ENCODE peak calls at places on chromosomes 2 and 18, in eight cellular contexts. Y is brain microvascular endothelial cell; B is CD4-positive, alpha-beta T cell; X is NCI-H1092 treated with DMSO at 0.1 percent for 48 hours; M is AG08396; E is NCI-H774; L is endothelial cell; I is GF-D8. T is an unnamed sample.

GRCh38 chr2:38057651-38058410 is 18.1 kb downstream of the CYP1B1 start:
- DNase-seq in Y (no peak), B (no peak), X (no peak), M (no peak), E (no peak), L (no peak), I (no peak), T (no peak)

GRCh38 chr2:24231461-24231881 is 56.6 kb downstream of the FAM228A start:
- DNase-seq in Y (peak), B (no peak), X (no peak), M (no peak), E (no peak), L (no peak), I (no peak), T (no peak)

GRCh38 chr2:165406053-165406628 is 63.4 kb upstream of the CSRNP3 start:
- DNase-seq in Y (peak), B (no peak), X (no peak), M (no peak), E (no peak), L (no peak), I (no peak), T (no peak)

GRCh38 chr2:37472959-37473358 is 128.5 kb downstream of the QPCT start:
- DNase-seq in Y (peak), B (no peak), X (peak), M (peak), E (peak), L (no peak), I (no peak), T (peak)

GRCh38 chr2:45173513-45173912 is 164.3 kb upstream of the SIX2 start:
- DNase-seq in Y (peak), B (no peak), X (no peak), M (peak), E (no peak), L (no peak), I (no peak), T (no peak)

GRCh38 chr18:79509536-79509930 is 113.8 kb downstream of the NFATC1 start:
- DNase-seq in Y (no peak), B (no peak), X (no peak), M (no peak), E (no peak), L (no peak), I (no peak), T (no peak)

GRCh38 chr2:158529379-158530110 is 72.8 kb downstream of the PKP4 start:
- DNase-seq in Y (peak), B (no peak), X (no peak), M (peak), E (no peak), L (no peak), I (no peak), T (no peak)

GRCh38 chr2:211867845-211868361 is 670.7 kb downstream of the ERBB4 start:
- DNase-seq in Y (no peak), B (no peak), X (no peak), M (no peak), E (no peak), L (no peak), I (no peak), T (no peak)

GRCh38 chr2:96538487-96539214 is 2.1 kb downstream of the ARID5A start:
- DNase-seq in Y (peak), B (peak), X (no peak), M (no peak), E (no peak), L (peak), I (peak), T (no peak)

GRCh38 chr2:230669386-230669935 is 43.2 kb upstream of the CAB39 start:
- DNase-seq in Y (no peak), B (no peak), X (no peak), M (no peak), E (no peak), L (no peak), I (no peak), T (no peak)

GRCh38 chr2:1661891-1662605 is 82.3 kb downstream of the PXDN start:
- DNase-seq in Y (no peak), B (no peak), X (no peak), M (no peak), E (no peak), L (no peak), I (no peak), T (no peak)

GRCh38 chr18:63137999-63138448 is 181.5 kb downstream of the BCL2 start:
- DNase-seq in Y (no peak), B (no peak), X (no peak), M (no peak), E (no peak), L (peak), I (peak), T (no peak)

GRCh38 chr18:60599995-60600394 is 227.4 kb upstream of the MC4R start:
- DNase-seq in Y (no peak), B (no peak), X (no peak), M (no peak), E (no peak), L (no peak), I (no peak), T (no peak)

GRCh38 chr2:114807666-114808065 is 365.2 kb downstream of the DPP10 start:
- DNase-seq in Y (no peak), B (no peak), X (peak), M (no peak), E (no peak), L (no peak), I (no peak), T (no peak)

GRCh38 chr2:46634905-46635304 is 155.5 kb downstream of the TMEM247 start:
- DNase-seq in Y (no peak), B (no peak), X (no peak), M (no peak), E (no peak), L (no peak), I (no peak), T (no peak)

GRCh38 chr18:4549164-4549920 is 94.2 kb upstream of the DLGAP1 start:
- DNase-seq in Y (no peak), B (no peak), X (no peak), M (no peak), E (no peak), L (no peak), I (no peak), T (no peak)

GRCh38 chr2:30265441-30266015 is 34.2 kb downstream of the LBH start:
- DNase-seq in Y (no peak), B (no peak), X (no peak), M (peak), E (no peak), L (no peak), I (no peak), T (no peak)

GRCh38 chr2:113276906-113277425 is 1.8 kb downstream of the PAX8 start:
- DNase-seq in Y (no peak), B (no peak), X (no peak), M (no peak), E (no peak), L (no peak), I (no peak), T (no peak)

GRCh38 chr2:162091325-162092007 is 17.5 kb upstream of the DPP4 start:
- DNase-seq in Y (no peak), B (no peak), X (no peak), M (no peak), E (no peak), L (no peak), I (no peak), T (no peak)

GRCh38 chr18:58578835-58579560 is 49.9 kb downstream of the ALPK2 start:
- DNase-seq in Y (peak), B (no peak), X (no peak), M (peak), E (no peak), L (no peak), I (no peak), T (no peak)

GRCh38 chr2:10873790-10874437 is 37.8 kb upstream of the KCNF1 start:
- DNase-seq in Y (no peak), B (no peak), X (no peak), M (no peak), E (no peak), L (no peak), I (no peak), T (no peak)

GRCh38 chr18:23906658-23907057 is 107.9 kb upstream of the TTC39C start:
- DNase-seq in Y (no peak), B (no peak), X (no peak), M (no peak), E (no peak), L (no peak), I (no peak), T (no peak)

GRCh38 chr2:219675206-219675605 is 47.8 kb downstream of the SLC4A3 start:
- DNase-seq in Y (no peak), B (no peak), X (no peak), M (no peak), E (no peak), L (no peak), I (no peak), T (no peak)

GRCh38 chr2:114049826-114050225 is 159.9 kb downstream of the ACTR3 start:
- DNase-seq in Y (no peak), B (no peak), X (no peak), M (no peak), E (no peak), L (no peak), I (no peak), T (no peak)

GRCh38 chr2:72497761-72498160 is 328.1 kb downstream of the EXOC6B start:
- DNase-seq in Y (no peak), B (no peak), X (no peak), M (no peak), E (no peak), L (no peak), I (no peak), T (no peak)

GRCh38 chr18:57095884-57096283 is 51.0 kb upstream of the BOD1L2 start:
- DNase-seq in Y (peak), B (no peak), X (no peak), M (no peak), E (no peak), L (peak), I (no peak), T (no peak)